ENCODE peak calls at places on chromosomes 16 and 17, in ten cellular contexts. H, X, T, R, W, I, B, D, A and C are unnamed samples.

GRCh38 chr16:66653581-66654350 is 42.8 kb downstream of the CMTM4 start:
- DNase-seq in H (no peak), I (no peak), D (peak), A (no peak), W (no peak), B (no peak), R (no peak), X (no peak), T (no peak), C (no peak)

GRCh38 chr17:39979865-39980401 is 674 bp upstream of the PSMD3 start:
- DNase-seq in R (peak), B (no peak), T (peak), X (no peak), W (peak), I (peak), A (no peak), D (peak), H (no peak), C (peak)

GRCh38 chr16:50539822-50540710 is 8.1 kb upstream of the NKD1 start:
- DNase-seq in H (peak), R (no peak), D (no peak), W (peak), I (no peak), B (no peak), T (no peak), A (no peak), X (no peak), C (no peak)

GRCh38 chr16:8849411-8850011 is 19.3 kb downstream of the CARHSP1 start:
- DNase-seq in D (peak), A (no peak), H (no peak), B (no peak), X (no peak), I (no peak), T (no peak), W (peak), R (no peak), C (no peak)

GRCh38 chr17:43846963-43847369 is at the start of gene CD300LG:
- DNase-seq in D (peak), R (no peak), T (no peak), A (no peak), B (no peak), I (no peak), W (no peak), H (no peak), X (no peak), C (no peak)

GRCh38 chr16:88368036-88368435 is 14.7 kb upstream of the ZNF469 start:
- DNase-seq in I (no peak), B (no peak), D (peak), W (no peak), T (no peak), X (no peak), R (no peak), A (no peak), H (no peak), C (no peak)

GRCh38 chr17:10041916-10042588 is 137.0 kb upstream of the RCVRN start:
- DNase-seq in R (peak), H (no peak), W (no peak), T (no peak), A (no peak), D (peak), I (no peak), X (no peak), B (no peak), C (no peak)

GRCh38 chr17:12603566-12603965 is 62.1 kb upstream of the MYOCD start:
- DNase-seq in H (no peak), A (no peak), B (no peak), R (no peak), T (no peak), W (no peak), D (no peak), I (no peak), X (no peak), C (no peak)

GRCh38 chr17:36849871-36850348 is 87.4 kb upstream of the LHX1 start:
- DNase-seq in H (no peak), T (peak), I (peak), R (peak), D (peak), X (peak), W (no peak), A (no peak), B (no peak), C (no peak)

GRCh38 chr17:60077672-60078519 is 825 bp downstream of the HEATR6 start:
- DNase-seq in B (no peak), R (peak), W (no peak), I (no peak), T (no peak), D (no peak), H (no peak), A (no peak), X (peak), C (no peak)

GRCh38 chr17:3935140-3935542 is 18.9 kb upstream of the P2RX1 start:
- DNase-seq in D (peak), W (no peak), T (peak), R (peak), H (no peak), X (no peak), A (peak), I (peak), B (no peak), C (peak)

GRCh38 chr16:2827831-2828520 is 2.1 kb upstream of the ZG16B start:
- DNase-seq in A (no peak), W (no peak), R (no peak), B (no peak), T (no peak), D (peak), H (no peak), I (no peak), X (no peak), C (no peak)

GRCh38 chr17:58577696-58578095 is 63.3 kb upstream of the MTMR4 start:
- DNase-seq in T (peak), A (peak), R (peak), I (peak), B (peak), X (peak), H (peak), D (no peak), W (peak), C (peak)

GRCh38 chr17:57597531-57598453 is 147.3 kb downstream of the CCDC182 start:
- DNase-seq in T (peak), I (peak), X (no peak), W (peak), R (peak), D (peak), H (peak), B (peak), A (peak), C (peak)

GRCh38 chr17:15048381-15048780 is 216.7 kb downstream of the PMP22 start:
- DNase-seq in B (no peak), R (no peak), W (no peak), I (no peak), A (no peak), T (no peak), D (no peak), X (no peak), H (no peak), C (no peak)

GRCh38 chr17:75698659-75699058 is 22.6 kb upstream of the ITGB4 start:
- DNase-seq in W (no peak), X (no peak), B (no peak), T (no peak), I (peak), D (no peak), H (no peak), A (no peak), R (no peak), C (peak)

GRCh38 chr17:76383645-76384221 is 676 bp upstream of the SPHK1 start:
- DNase-seq in T (peak), R (peak), A (no peak), D (peak), W (no peak), H (peak), X (peak), B (no peak), I (peak), C (peak)

GRCh38 chr17:82655523-82655922 is 7.3 kb upstream of the WDR45B start:
- DNase-seq in I (no peak), W (no peak), A (no peak), D (peak), B (no peak), R (no peak), T (no peak), X (no peak), H (no peak), C (peak)

GRCh38 chr16:70267516-70267915 is 15.8 kb upstream of the EXOSC6 start:
- DNase-seq in H (no peak), W (no peak), X (no peak), D (no peak), T (peak), B (no peak), I (peak), R (no peak), A (peak), C (no peak)

GRCh38 chr17:47862621-47863440 is 11.9 kb upstream of the SP6 start:
- DNase-seq in R (no peak), W (no peak), D (no peak), X (no peak), H (no peak), I (no peak), T (peak), A (no peak), B (peak), C (no peak)

GRCh38 chr17:73427198-73427597 is 115.4 kb upstream of the CDC42EP4 start:
- DNase-seq in I (no peak), H (no peak), W (no peak), R (no peak), B (no peak), A (peak), X (no peak), T (no peak), D (no peak), C (no peak)

GRCh38 chr17:68035131-68035522 is 408 bp upstream of the KPNA2 start:
- DNase-seq in R (peak), X (no peak), W (no peak), T (peak), B (peak), D (peak), H (peak), A (no peak), I (peak), C (peak)

GRCh38 chr16:68351991-68352431 is 41.2 kb downstream of the PRMT7 start:
- DNase-seq in R (no peak), T (no peak), I (peak), D (no peak), W (no peak), A (no peak), X (no peak), H (no peak), B (no peak), C (peak)

GRCh38 chr17:12973496-12974318 is 44.1 kb downstream of the ELAC2 start:
- DNase-seq in R (no peak), A (no peak), B (no peak), I (no peak), X (no peak), H (no peak), T (no peak), D (peak), W (peak), C (no peak)

GRCh38 chr16:84416407-84417321 is 48.3 kb downstream of the ATP2C2 start:
- DNase-seq in A (no peak), B (no peak), I (no peak), H (no peak), R (no peak), T (no peak), W (no peak), D (peak), X (no peak), C (no peak)

GRCh38 chr16:4306439-4307214 is 9.2 kb upstream of the GLIS2 start:
- DNase-seq in A (peak), B (no peak), T (no peak), X (peak), H (no peak), I (no peak), R (peak), D (no peak), W (no peak), C (peak)

GRCh38 chr17:9121186-9121820 is 100.0 kb downstream of the NTN1 start:
- DNase-seq in H (peak), X (no peak), R (no peak), A (no peak), I (no peak), D (no peak), W (no peak), T (no peak), B (no peak), C (no peak)

GRCh38 chr17:73393962-73394361 is 82.2 kb upstream of the CDC42EP4 start:
- DNase-seq in A (no peak), T (peak), X (no peak), W (no peak), D (peak), R (peak), H (no peak), I (peak), B (no peak), C (no peak)

GRCh38 chr17:60168654-60169053 is 18.9 kb downstream of the CA4 start:
- DNase-seq in W (no peak), D (no peak), A (no peak), H (no peak), I (no peak), B (no peak), X (no peak), R (no peak), T (peak), C (no peak)

GRCh38 chr17:27888945-27889344 is 4.2 kb downstream of the LYRM9 start:
- DNase-seq in T (peak), D (no peak), X (no peak), W (no peak), R (no peak), A (no peak), B (no peak), I (peak), H (no peak), C (no peak)

GRCh38 chr16:49912688-49913087 is 56.8 kb upstream of the ZNF423 start:
- DNase-seq in W (no peak), D (no peak), B (no peak), R (no peak), T (no peak), H (no peak), I (no peak), A (no peak), X (no peak), C (no peak)

GRCh38 chr16:2752035-2752849 is at the start of gene SRRM2:
- DNase-seq in T (peak), R (peak), H (peak), A (peak), W (peak), I (peak), B (peak), X (peak), D (peak), C (peak)